ENCODE peak calls at places on chromosomes 7 and 10, in five cellular contexts. Z is DMS 273 treated with DMSO at 0.1 percent for 48 hours, X is T follicular helper cell, N is astrocyte of the spinal cord, W is HEK293T. R is an unnamed sample.

GRCh38 chr7:29877196-29877595 is 70.9 kb downstream of the WIPF3 start:
- DNase-seq in W (no peak), Z (no peak), N (peak; percentile 17), X (no peak), R (no peak)

GRCh38 chr7:46940178-46940577 is 641.7 kb downstream of the TNS3 start:
- DNase-seq in Z (no peak), N (no peak), X (no peak), W (no peak), R (no peak)

GRCh38 chr7:81111358-81111757 is 192.5 kb upstream of the SEMA3C start:
- DNase-seq in N (peak; percentile 90), Z (no peak), X (no peak), W (no peak), R (no peak)

GRCh38 chr10:110013615-110014293 is 6.0 kb downstream of the ADD3 start:
- DNase-seq in N (no peak), X (peak; percentile 6), Z (no peak), W (no peak), R (no peak)

GRCh38 chr10:35367991-35368390 is 31.7 kb downstream of the CCNY start:
- DNase-seq in Z (no peak), X (no peak), W (no peak), N (no peak), R (no peak)

GRCh38 chr7:120395526-120396019 is 122.6 kb downstream of the KCND2 start:
- DNase-seq in Z (no peak), N (no peak), X (no peak), W (no peak), R (no peak)

GRCh38 chr10:110360857-110361474 is 56.2 kb upstream of the SMNDC1 start:
- DNase-seq in W (no peak), X (no peak), Z (no peak), N (no peak), R (no peak)

GRCh38 chr10:96090463-96090800 is 39.7 kb upstream of the ZNF518A start:
- DNase-seq in N (no peak), X (no peak), Z (no peak), W (no peak), R (no peak)

GRCh38 chr7:44213872-44214595 is 13.3 kb downstream of the YKT6 start:
- DNase-seq in X (no peak), Z (peak; percentile 66), W (peak; percentile 65), N (peak; percentile 34), R (peak; percentile 58)

GRCh38 chr7:127437772-127438330 is 45.3 kb upstream of the ZNF800 start:
- DNase-seq in N (peak; percentile 59), W (no peak), X (no peak), Z (no peak), R (no peak)

GRCh38 chr7:139602143-139602722 is 78.7 kb downstream of the CLEC2L start:
- DNase-seq in Z (no peak), N (peak; percentile 59), W (peak; percentile 58), X (no peak), R (no peak)

GRCh38 chr10:77940627-77941026 is 14.1 kb upstream of the DLG5 start:
- DNase-seq in W (no peak), N (no peak), X (no peak), Z (no peak), R (no peak)

GRCh38 chr10:36026081-36026480 is 384.0 kb upstream of the FZD8 start:
- DNase-seq in X (no peak), Z (no peak), N (no peak), W (no peak), R (no peak)

GRCh38 chr7:90276033-90276728 is 31.2 kb downstream of the CFAP69 start:
- DNase-seq in Z (no peak), N (no peak), X (no peak), W (no peak), R (no peak)

GRCh38 chr10:80161321-80162084 is 29.0 kb downstream of the PLAC9 start:
- DNase-seq in Z (no peak), X (no peak), N (no peak), W (peak; percentile 23), R (no peak)

GRCh38 chr10:110843031-110843430 is 28.7 kb upstream of the PDCD4 start:
- DNase-seq in Z (no peak), W (no peak), N (no peak), X (no peak), R (peak; percentile 69)

GRCh38 chr7:25169683-25170082 is 44.6 kb upstream of the CYCS start:
- DNase-seq in X (no peak), Z (no peak), N (no peak), W (no peak), R (no peak)

GRCh38 chr10:114486938-114487814 is 82.9 kb upstream of the AFAP1L2 start:
- DNase-seq in X (no peak), N (peak; percentile 69), Z (no peak), W (peak; percentile 19), R (no peak)

GRCh38 chr7:26265061-26265460 is 26.6 kb upstream of the SNX10 start:
- DNase-seq in X (no peak), Z (no peak), W (no peak), N (no peak), R (no peak)

GRCh38 chr10:53111529-53111928 is 338.9 kb upstream of the MBL2 start:
- DNase-seq in N (no peak), X (no peak), W (no peak), Z (no peak), R (no peak)

GRCh38 chr10:43235070-43235900 is 31.6 kb downstream of the RASGEF1A start:
- DNase-seq in Z (no peak), W (no peak), N (no peak), X (no peak), R (no peak)

GRCh38 chr10:91614254-91614624 is 18.6 kb downstream of the PPP1R3C start:
- DNase-seq in N (peak; percentile 86), Z (no peak), W (no peak), X (no peak), R (no peak)

GRCh38 chr10:61215276-61215675 is 237.9 kb downstream of the TMEM26 start:
- DNase-seq in X (no peak), W (no peak), Z (no peak), N (peak; percentile 1), R (no peak)

GRCh38 chr10:73358331-73359279 is at the start of gene CFAP70:
- DNase-seq in X (peak; percentile 91), W (peak; percentile 98), Z (peak; percentile 78), N (peak; percentile 96), R (peak; percentile 81)